ENCODE peak calls at places on chromosomes 4 and X, in eight cellular contexts. One of them, this sample, is unnamed.

GRCh38 chrX:17549005-17549685 is 174.1 kb downstream of the NHS start:
- DNase-seq in HepG2: no peak
- DNase-seq in suprapubic skin: no peak
- DNase-seq in K562: no peak
- DNase-seq in stomach: no peak
- DNase-seq in sigmoid colon: no peak
- DNase-seq in endothelial cell of umbilical vein: no peak
- DNase-seq in spleen: no peak
- DNase-seq in this sample: no peak

GRCh38 chrX:574830-575229 is 55.8 kb upstream of the SHOX start:
- DNase-seq in HepG2: no peak
- DNase-seq in suprapubic skin: no peak
- DNase-seq in K562: no peak
- DNase-seq in stomach: no peak
- DNase-seq in sigmoid colon: no peak
- DNase-seq in endothelial cell of umbilical vein: no peak
- DNase-seq in spleen: no peak
- DNase-seq in this sample: no peak

GRCh38 chr4:118682928-118683327 is 2.3 kb upstream of the METTL14 start:
- DNase-seq in HepG2: peak; percentile 30
- DNase-seq in suprapubic skin: no peak
- DNase-seq in K562: peak; percentile 38
- DNase-seq in stomach: no peak
- DNase-seq in sigmoid colon: no peak
- DNase-seq in endothelial cell of umbilical vein: no peak
- DNase-seq in spleen: no peak
- DNase-seq in this sample: no peak

GRCh38 chr4:177640864-177641263 is 198.6 kb upstream of the AGA start:
- DNase-seq in HepG2: no peak
- DNase-seq in suprapubic skin: no peak
- DNase-seq in K562: no peak
- DNase-seq in stomach: no peak
- DNase-seq in sigmoid colon: no peak
- DNase-seq in endothelial cell of umbilical vein: no peak
- DNase-seq in spleen: no peak
- DNase-seq in this sample: no peak

GRCh38 chr4:72546456-72546855 is 22.6 kb downstream of the ADAMTS3 start:
- DNase-seq in HepG2: no peak
- DNase-seq in suprapubic skin: no peak
- DNase-seq in K562: no peak
- DNase-seq in stomach: no peak
- DNase-seq in sigmoid colon: no peak
- DNase-seq in endothelial cell of umbilical vein: no peak
- DNase-seq in spleen: no peak
- DNase-seq in this sample: no peak

GRCh38 chrX:50638123-50638522 is 167.5 kb upstream of the DGKK start:
- DNase-seq in HepG2: no peak
- DNase-seq in suprapubic skin: no peak
- DNase-seq in K562: no peak
- DNase-seq in stomach: no peak
- DNase-seq in sigmoid colon: no peak
- DNase-seq in endothelial cell of umbilical vein: peak; percentile 50
- DNase-seq in spleen: no peak
- DNase-seq in this sample: no peak

GRCh38 chr4:24781999-24782745 is 13.2 kb upstream of the SOD3 start:
- DNase-seq in HepG2: no peak
- DNase-seq in suprapubic skin: no peak
- DNase-seq in K562: no peak
- DNase-seq in stomach: no peak
- DNase-seq in sigmoid colon: no peak
- DNase-seq in endothelial cell of umbilical vein: peak; percentile 59
- DNase-seq in spleen: no peak
- DNase-seq in this sample: no peak

GRCh38 chr4:105895324-105895608 is at the start of gene NPNT:
- DNase-seq in HepG2: no peak
- DNase-seq in suprapubic skin: no peak
- DNase-seq in K562: no peak
- DNase-seq in stomach: no peak
- DNase-seq in sigmoid colon: no peak
- DNase-seq in endothelial cell of umbilical vein: no peak
- DNase-seq in spleen: peak; percentile 70
- DNase-seq in this sample: no peak

GRCh38 chr4:122701061-122701460 is 31.4 kb upstream of the BBS12 start:
- DNase-seq in HepG2: no peak
- DNase-seq in suprapubic skin: no peak
- DNase-seq in K562: no peak
- DNase-seq in stomach: no peak
- DNase-seq in sigmoid colon: no peak
- DNase-seq in endothelial cell of umbilical vein: no peak
- DNase-seq in spleen: no peak
- DNase-seq in this sample: no peak

GRCh38 chr4:145482209-145483021 is 762 bp downstream of the SMAD1 start:
- DNase-seq in HepG2: peak; percentile 61
- DNase-seq in suprapubic skin: peak; percentile 64
- DNase-seq in K562: no peak
- DNase-seq in stomach: peak; percentile 55
- DNase-seq in sigmoid colon: peak; percentile 78
- DNase-seq in endothelial cell of umbilical vein: peak; percentile 79
- DNase-seq in spleen: peak; percentile 80
- DNase-seq in this sample: peak; percentile 55

GRCh38 chrX:3346436-3347329 is at the start of gene MXRA5:
- DNase-seq in HepG2: no peak
- DNase-seq in suprapubic skin: no peak
- DNase-seq in K562: no peak
- DNase-seq in stomach: no peak
- DNase-seq in sigmoid colon: peak; percentile 68
- DNase-seq in endothelial cell of umbilical vein: no peak
- DNase-seq in spleen: no peak
- DNase-seq in this sample: no peak

GRCh38 chr4:119715490-119716445 is 87.2 kb upstream of the PDE5A start:
- DNase-seq in HepG2: no peak
- DNase-seq in suprapubic skin: no peak
- DNase-seq in K562: no peak
- DNase-seq in stomach: no peak
- DNase-seq in sigmoid colon: no peak
- DNase-seq in endothelial cell of umbilical vein: no peak
- DNase-seq in spleen: no peak
- DNase-seq in this sample: no peak

GRCh38 chrX:40299028-40299479 is 201.3 kb upstream of the BCOR start:
- DNase-seq in HepG2: no peak
- DNase-seq in suprapubic skin: peak; percentile 66
- DNase-seq in K562: no peak
- DNase-seq in stomach: no peak
- DNase-seq in sigmoid colon: no peak
- DNase-seq in endothelial cell of umbilical vein: peak; percentile 6
- DNase-seq in spleen: no peak
- DNase-seq in this sample: no peak

GRCh38 chrX:95539041-95539440 is 1145.6 kb upstream of the DIAPH2 start:
- DNase-seq in HepG2: no peak
- DNase-seq in suprapubic skin: no peak
- DNase-seq in K562: no peak
- DNase-seq in stomach: no peak
- DNase-seq in sigmoid colon: no peak
- DNase-seq in endothelial cell of umbilical vein: no peak
- DNase-seq in spleen: no peak
- DNase-seq in this sample: no peak

GRCh38 chr4:101282076-101282844 is 65.1 kb downstream of the PPP3CA start:
- DNase-seq in HepG2: no peak
- DNase-seq in suprapubic skin: no peak
- DNase-seq in K562: no peak
- DNase-seq in stomach: peak; percentile 27
- DNase-seq in sigmoid colon: no peak
- DNase-seq in endothelial cell of umbilical vein: no peak
- DNase-seq in spleen: no peak
- DNase-seq in this sample: no peak

GRCh38 chr4:125582302-125582701 is 267.5 kb downstream of the FAT4 start:
- DNase-seq in HepG2: no peak
- DNase-seq in suprapubic skin: no peak
- DNase-seq in K562: no peak
- DNase-seq in stomach: no peak
- DNase-seq in sigmoid colon: no peak
- DNase-seq in endothelial cell of umbilical vein: peak; percentile 55
- DNase-seq in spleen: no peak
- DNase-seq in this sample: no peak

GRCh38 chr4:138981930-138982390 is 33.6 kb upstream of the NOCT start:
- DNase-seq in HepG2: peak; percentile 35
- DNase-seq in suprapubic skin: no peak
- DNase-seq in K562: no peak
- DNase-seq in stomach: no peak
- DNase-seq in sigmoid colon: peak; percentile 72
- DNase-seq in endothelial cell of umbilical vein: peak; percentile 93
- DNase-seq in spleen: no peak
- DNase-seq in this sample: no peak

GRCh38 chrX:72120798-72121197 is 10.9 kb downstream of the RTL5 start:
- DNase-seq in HepG2: no peak
- DNase-seq in suprapubic skin: no peak
- DNase-seq in K562: no peak
- DNase-seq in stomach: no peak
- DNase-seq in sigmoid colon: peak; percentile 61
- DNase-seq in endothelial cell of umbilical vein: no peak
- DNase-seq in spleen: no peak
- DNase-seq in this sample: no peak

GRCh38 chrX:48505481-48505880 is 3.3 kb upstream of the PORCN start:
- DNase-seq in HepG2: peak; percentile 47
- DNase-seq in suprapubic skin: no peak
- DNase-seq in K562: no peak
- DNase-seq in stomach: no peak
- DNase-seq in sigmoid colon: no peak
- DNase-seq in endothelial cell of umbilical vein: no peak
- DNase-seq in spleen: no peak
- DNase-seq in this sample: no peak

GRCh38 chr4:16027626-16028025 is 56.2 kb downstream of the PROM1 start:
- DNase-seq in HepG2: no peak
- DNase-seq in suprapubic skin: no peak
- DNase-seq in K562: no peak
- DNase-seq in stomach: no peak
- DNase-seq in sigmoid colon: no peak
- DNase-seq in endothelial cell of umbilical vein: no peak
- DNase-seq in spleen: no peak
- DNase-seq in this sample: no peak

GRCh38 chr4:51842167-51842553 is 793 bp upstream of the DCUN1D4 start:
- DNase-seq in HepG2: no peak
- DNase-seq in suprapubic skin: no peak
- DNase-seq in K562: no peak
- DNase-seq in stomach: no peak
- DNase-seq in sigmoid colon: peak; percentile 72
- DNase-seq in endothelial cell of umbilical vein: no peak
- DNase-seq in spleen: peak; percentile 87
- DNase-seq in this sample: peak; percentile 20

GRCh38 chr4:89031272-89031671 is 25.7 kb downstream of the FAM13A start:
- DNase-seq in HepG2: no peak
- DNase-seq in suprapubic skin: no peak
- DNase-seq in K562: no peak
- DNase-seq in stomach: no peak
- DNase-seq in sigmoid colon: no peak
- DNase-seq in endothelial cell of umbilical vein: no peak
- DNase-seq in spleen: no peak
- DNase-seq in this sample: no peak

GRCh38 chr4:107380836-107381438 is 339.1 kb downstream of the PAPSS1 start:
- DNase-seq in HepG2: no peak
- DNase-seq in suprapubic skin: no peak
- DNase-seq in K562: no peak
- DNase-seq in stomach: no peak
- DNase-seq in sigmoid colon: no peak
- DNase-seq in endothelial cell of umbilical vein: no peak
- DNase-seq in spleen: no peak
- DNase-seq in this sample: no peak

GRCh38 chr4:107376293-107376692 is 340.2 kb upstream of the DKK2 start:
- DNase-seq in HepG2: no peak
- DNase-seq in suprapubic skin: no peak
- DNase-seq in K562: no peak
- DNase-seq in stomach: no peak
- DNase-seq in sigmoid colon: no peak
- DNase-seq in endothelial cell of umbilical vein: no peak
- DNase-seq in spleen: no peak
- DNase-seq in this sample: no peak

GRCh38 chr4:107379054-107379869 is 340.8 kb downstream of the PAPSS1 start:
- DNase-seq in HepG2: no peak
- DNase-seq in suprapubic skin: no peak
- DNase-seq in K562: no peak
- DNase-seq in stomach: no peak
- DNase-seq in sigmoid colon: no peak
- DNase-seq in endothelial cell of umbilical vein: peak; percentile 11
- DNase-seq in spleen: no peak
- DNase-seq in this sample: no peak

GRCh38 chr4:107380190-107380589 is 339.8 kb downstream of the PAPSS1 start:
- DNase-seq in HepG2: no peak
- DNase-seq in suprapubic skin: no peak
- DNase-seq in K562: no peak
- DNase-seq in stomach: no peak
- DNase-seq in sigmoid colon: no peak
- DNase-seq in endothelial cell of umbilical vein: no peak
- DNase-seq in spleen: no peak
- DNase-seq in this sample: no peak
- TF ChIP-seq CTCF in HepG2: no peak
- TF ChIP-seq CTCF in suprapubic skin: no peak
- TF ChIP-seq CTCF in K562: no peak
- TF ChIP-seq CTCF in stomach: no peak
- TF ChIP-seq CTCF in sigmoid colon: no peak
- TF ChIP-seq CTCF in endothelial cell of umbilical vein: no peak
- TF ChIP-seq CTCF in spleen: no peak
- TF ChIP-seq CTCF in this sample: no peak

DNA sequence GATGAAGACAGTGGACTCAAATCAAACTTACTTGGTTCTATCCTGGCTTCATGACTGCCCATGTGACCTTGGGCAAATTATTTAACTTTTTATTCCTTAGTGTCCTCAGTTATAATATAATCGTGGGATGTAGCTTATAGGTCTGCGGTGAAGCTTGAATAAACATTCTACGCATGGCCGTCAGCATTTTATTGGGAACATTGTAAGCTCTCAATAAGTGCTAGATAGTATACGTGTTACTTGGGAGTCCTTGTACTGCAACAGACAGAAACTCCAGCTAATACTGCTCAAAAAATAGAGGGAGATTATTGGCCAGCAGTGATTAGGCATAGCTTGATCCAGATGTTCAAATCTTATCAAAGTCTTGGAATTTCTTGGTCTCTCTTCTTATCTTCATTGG is 104.8 kb downstream of the SYTL5 start:
- DNase-seq in HepG2: no peak
- DNase-seq in suprapubic skin: no peak
- DNase-seq in K562: no peak
- DNase-seq in stomach: no peak
- DNase-seq in sigmoid colon: no peak
- DNase-seq in endothelial cell of umbilical vein: no peak
- DNase-seq in spleen: no peak
- DNase-seq in this sample: no peak
- TF ChIP-seq POLR2AphosphoS5 in HepG2: no peak
- TF ChIP-seq POLR2AphosphoS5 in suprapubic skin: no peak
- TF ChIP-seq POLR2AphosphoS5 in K562: no peak
- TF ChIP-seq POLR2AphosphoS5 in stomach: no peak
- TF ChIP-seq POLR2AphosphoS5 in sigmoid colon: no peak
- TF ChIP-seq POLR2AphosphoS5 in endothelial cell of umbilical vein: no peak
- TF ChIP-seq POLR2AphosphoS5 in spleen: no peak
- TF ChIP-seq POLR2AphosphoS5 in this sample: no peak

GRCh38 chrX:129540068-129540653 is at the start of gene OCRL:
- DNase-seq in HepG2: peak; percentile 51
- DNase-seq in suprapubic skin: peak; percentile 78
- DNase-seq in K562: peak; percentile 73
- DNase-seq in stomach: peak; percentile 68
- DNase-seq in sigmoid colon: peak; percentile 85
- DNase-seq in endothelial cell of umbilical vein: peak; percentile 66
- DNase-seq in spleen: peak; percentile 88
- DNase-seq in this sample: peak; percentile 42
- TF ChIP-seq POLR2A in HepG2: no peak
- TF ChIP-seq POLR2A in suprapubic skin: no peak
- TF ChIP-seq POLR2A in K562: peak; percentile 73
- TF ChIP-seq POLR2A in stomach: no peak
- TF ChIP-seq POLR2A in sigmoid colon: no peak
- TF ChIP-seq POLR2A in endothelial cell of umbilical vein: no peak
- TF ChIP-seq POLR2A in spleen: no peak
- TF ChIP-seq POLR2A in this sample: no peak

GRCh38 chr4:107740381-107740780 is 20.3 kb upstream of the PAPSS1 start:
- DNase-seq in HepG2: no peak
- DNase-seq in suprapubic skin: no peak
- DNase-seq in K562: no peak
- DNase-seq in stomach: no peak
- DNase-seq in sigmoid colon: no peak
- DNase-seq in endothelial cell of umbilical vein: peak; percentile 23
- DNase-seq in spleen: no peak
- DNase-seq in this sample: no peak
- TF ChIP-seq CTCF in HepG2: peak; percentile 46
- TF ChIP-seq CTCF in suprapubic skin: no peak
- TF ChIP-seq CTCF in K562: peak; percentile 17
- TF ChIP-seq CTCF in stomach: no peak
- TF ChIP-seq CTCF in sigmoid colon: no peak
- TF ChIP-seq CTCF in endothelial cell of umbilical vein: peak; percentile 21
- TF ChIP-seq CTCF in spleen: peak; percentile 12
- TF ChIP-seq CTCF in this sample: no peak

This sample was measured in breast epithelium.